ENCODE peak calls at places on chromosome 19, in six cellular contexts. B is AG04449; X is T-helper 17 cell; U is HFF-Myc; C is epithelial cell of proximal tubule; T is central memory CD4-positive, alpha-beta T cell. Y is an unnamed sample.

GRCh38 chr19:41219924-41220567 is 1.0 kb downstream of the AXL start:
- DNase-seq in B (no peak), C (no peak), U (no peak), X (no peak), T (no peak), Y (no peak)

GRCh38 chr19:34254552-34255432 is at the start of gene GARRE1:
- DNase-seq in U (no peak), T (peak), X (peak), C (no peak), B (no peak), Y (peak)

GRCh38 chr19:15195987-15196682 is 4.7 kb downstream of the NOTCH3 start:
- DNase-seq in X (no peak), C (no peak), B (no peak), T (no peak), U (no peak), Y (no peak)

GRCh38 chr19:48095637-48096175 is 14.9 kb downstream of the PLA2G4C start:
- DNase-seq in C (no peak), T (no peak), X (no peak), B (no peak), U (no peak), Y (no peak)

GRCh38 chr19:34489175-34489574 is 7.6 kb downstream of the WTIP start:
- DNase-seq in U (no peak), X (no peak), B (no peak), T (no peak), C (no peak), Y (no peak)

GRCh38 chr19:19445911-19446361 is 40.5 kb downstream of the GATAD2A start:
- DNase-seq in T (no peak), B (no peak), U (no peak), X (no peak), C (no peak), Y (no peak)

GRCh38 chr19:18304194-18304495 is 18.7 kb downstream of the LSM4 start:
- DNase-seq in C (no peak), T (no peak), B (no peak), U (no peak), X (no peak), Y (no peak)

GRCh38 chr19:46753420-46754155 is 7.3 kb upstream of the STRN4 start:
- DNase-seq in T (peak), C (no peak), X (peak), B (no peak), U (no peak), Y (peak)

GRCh38 chr19:29671393-29672076 is 6.3 kb downstream of the PLEKHF1 start:
- DNase-seq in B (no peak), T (peak), X (peak), U (no peak), C (peak), Y (peak)

GRCh38 chr19:19278315-19278714 is 5.2 kb upstream of the TM6SF2 start:
- DNase-seq in B (no peak), T (no peak), X (no peak), U (no peak), C (no peak), Y (no peak)

GRCh38 chr19:18523841-18524240 is 2.0 kb upstream of the ELL start:
- DNase-seq in U (no peak), T (no peak), C (no peak), B (no peak), X (no peak), Y (no peak)

GRCh38 chr19:32307591-32307990 is 37.8 kb upstream of the ZNF507 start:
- DNase-seq in U (no peak), T (no peak), B (no peak), X (no peak), C (no peak), Y (no peak)

GRCh38 chr19:44673510-44673909 is 2.2 kb downstream of the CEACAM19 start:
- DNase-seq in U (no peak), C (no peak), B (no peak), T (no peak), X (no peak), Y (no peak)

GRCh38 chr19:46288896-46289588 is 7.8 kb upstream of the HIF3A start:
- DNase-seq in C (no peak), B (no peak), T (no peak), U (peak), X (no peak), Y (no peak)

GRCh38 chr19:17209126-17210036 is 5.8 kb upstream of the USE1 start:
- DNase-seq in X (no peak), B (no peak), C (no peak), U (no peak), T (no peak), Y (no peak)